ENCODE peak calls at places on chromosomes 12 and 14, in four cellular contexts. C, M, A and E are unnamed samples.

GRCh38 chr12:27424631-27425230 is 21.8 kb upstream of the SMCO2 start:
- DNase-seq in A (peak), M (peak), C (peak), E (peak)

GRCh38 chr12:131963381-131963780 is 13.6 kb downstream of the EP400 start:
- DNase-seq in C (no peak), A (no peak), M (peak), E (no peak)

GRCh38 chr12:26125451-26126339 is 858 bp upstream of the BHLHE41 start:
- DNase-seq in C (peak), A (peak), M (peak), E (peak)

GRCh38 chr12:106321139-106321850 is 18.8 kb downstream of the TCP11L2 start:
- DNase-seq in M (no peak), A (no peak), C (no peak), E (no peak)

GRCh38 chr12:64608901-64609542 is 1.3 kb upstream of the RASSF3 start:
- DNase-seq in C (peak), M (peak), A (peak), E (peak)

GRCh38 chr12:111699-112591 is 45.4 kb downstream of the IQSEC3 start:
- DNase-seq in C (no peak), M (no peak), A (no peak), E (no peak)

GRCh38 chr12:30888241-30888640 is 38.3 kb upstream of the TSPAN11 start:
- DNase-seq in M (no peak), C (no peak), A (no peak), E (no peak)

GRCh38 chr14:62015945-62016344 is 253.7 kb downstream of the SNAPC1 start:
- DNase-seq in A (no peak), C (no peak), M (no peak), E (no peak)

GRCh38 chr12:66409195-66409871 is 107.0 kb downstream of the HELB start:
- DNase-seq in M (peak), A (peak), C (peak), E (peak)

GRCh38 chr12:2417761-2418160 is 365.0 kb downstream of the CACNA1C start:
- DNase-seq in M (peak), C (no peak), A (no peak), E (no peak)

GRCh38 chr14:24072436-24072835 is 1.1 kb downstream of the CPNE6 start:
- DNase-seq in C (no peak), M (no peak), A (no peak), E (no peak)

GRCh38 chr14:79405511-79405910 is 805.8 kb downstream of the DIO2 start:
- DNase-seq in A (no peak), C (no peak), M (no peak), E (peak)

GRCh38 chr14:48349689-48350088 is 674.3 kb upstream of the MDGA2 start:
- DNase-seq in M (no peak), C (no peak), A (no peak), E (no peak)

GRCh38 chr14:21723431-21724045 is 49.9 kb upstream of the OR4E1 start:
- DNase-seq in C (peak), A (peak), M (peak), E (peak)

GRCh38 chr12:41924111-41924510 is 220.6 kb downstream of the GXYLT1 start:
- DNase-seq in C (no peak), A (no peak), M (no peak), E (no peak)

GRCh38 chr14:61188196-61188595 is 92.9 kb downstream of the TMEM30B start:
- DNase-seq in C (no peak), A (no peak), M (peak), E (no peak)

GRCh38 chr14:65599375-65599774 is 186.8 kb downstream of the FUT8 start:
- DNase-seq in A (no peak), C (no peak), M (no peak), E (no peak)

GRCh38 chr14:65834051-65834450 is 421.5 kb downstream of the FUT8 start:
- DNase-seq in A (no peak), M (no peak), C (no peak), E (no peak)

GRCh38 chr12:124456652-124457152 is 110.7 kb downstream of the NCOR2 start:
- DNase-seq in C (no peak), M (no peak), A (no peak), E (no peak)

GRCh38 chr14:63542231-63542999 is 762 bp downstream of the PPP2R5E start:
- DNase-seq in A (peak), C (peak), M (no peak), E (no peak)

GRCh38 chr14:103867523-103867953 is 20.2 kb upstream of the PPP1R13B start:
- DNase-seq in M (no peak), A (no peak), C (peak), E (no peak)

GRCh38 chr12:51122844-51123243 is 39.4 kb upstream of the CSRNP2 start:
- DNase-seq in M (no peak), A (no peak), C (no peak), E (no peak)

GRCh38 chr12:45893240-45893639 is 97.1 kb downstream of the SCAF11 start:
- DNase-seq in M (peak), C (no peak), A (peak), E (peak)

GRCh38 chr12:25365340-25365730 is 114.6 kb upstream of the KRAS start:
- DNase-seq in A (no peak), M (peak), C (peak), E (no peak)

GRCh38 chr12:120361506-120362208 is 7.3 kb downstream of the MSI1 start:
- DNase-seq in A (no peak), C (peak), M (peak), E (peak)

GRCh38 chr12:58503731-58504520 is 416.4 kb downstream of the LRIG3 start:
- DNase-seq in M (no peak), A (no peak), C (peak), E (no peak)

GRCh38 chr12:69239922-69240624 is 704 bp downstream of the CPSF6 start:
- DNase-seq in M (peak), C (peak), A (peak), E (no peak)

GRCh38 chr12:121748571-121749265 is 36.2 kb downstream of the TMEM120B start:
- DNase-seq in A (peak), M (peak), C (no peak), E (no peak)

GRCh38 chr12:116802018-116802417 is 63.9 kb downstream of the RNFT2 start:
- DNase-seq in A (no peak), C (no peak), M (no peak), E (no peak)

GRCh38 chr12:27604431-27604830 is 80.4 kb downstream of the PPFIBP1 start:
- DNase-seq in C (no peak), M (no peak), A (no peak), E (peak)

GRCh38 chr14:74531011-74531410 is 37.4 kb downstream of the ISCA2 start:
- DNase-seq in A (no peak), C (no peak), M (no peak), E (no peak)

GRCh38 chr14:63328787-63329737 is 10.3 kb upstream of the GPHB5 start:
- DNase-seq in A (no peak), M (no peak), C (no peak), E (peak)

GRCh38 chr12:128797119-128798118 is 26.3 kb downstream of the SLC15A4 start:
- DNase-seq in M (no peak), C (no peak), A (no peak), E (no peak)

GRCh38 chr14:50675597-50675996 is 7.5 kb upstream of the SAV1 start:
- DNase-seq in M (no peak), C (no peak), A (no peak), E (no peak)

GRCh38 chr12:89693639-89694202 is 14.9 kb downstream of the ATP2B1 start:
- DNase-seq in C (peak), M (no peak), A (no peak), E (peak)

GRCh38 chr12:96434107-96434506 is 33.9 kb upstream of the CDK17 start:
- DNase-seq in C (no peak), A (no peak), M (no peak), E (peak)

GRCh38 chr12:124507188-124508109 is 60.0 kb downstream of the NCOR2 start:
- DNase-seq in A (no peak), M (no peak), C (no peak), E (no peak)